ENCODE peak calls at places on chromosomes 2 and 18, in five cellular contexts. K, L, M, J and P are unnamed samples.

GRCh38 chr18:22838221-22838620 is 94.9 kb upstream of the RBBP8 start:
- DNase-seq in M (no peak), K (no peak), L (no peak), J (no peak), P (no peak)

GRCh38 chr2:27798948-27799645 is 27.6 kb downstream of the MRPL33 start:
- DNase-seq in K (peak; percentile 100), M (no peak), J (no peak), L (peak; percentile 64), P (no peak)

GRCh38 chr18:61639886-61640285 is 252.9 kb downstream of the RNF152 start:
- DNase-seq in L (no peak), K (no peak), M (no peak), J (no peak), P (no peak)

GRCh38 chr2:187003038-187003543 is 154.1 kb upstream of the ZSWIM2 start:
- DNase-seq in L (no peak), K (no peak), M (no peak), J (no peak), P (no peak)

GRCh38 chr2:120497261-120497977 is 151.5 kb downstream of the INHBB start:
- DNase-seq in J (no peak), L (no peak), M (no peak), K (no peak), P (no peak)

GRCh38 chr18:32271649-32272324 is 81.9 kb downstream of the MEP1B start:
- DNase-seq in L (no peak), K (peak; percentile 13), M (peak; percentile 22), J (peak; percentile 10), P (no peak)

GRCh38 chr2:241886840-241887447 is 17.4 kb downstream of the RTP5 start:
- DNase-seq in M (no peak), L (no peak), J (no peak), K (no peak), P (no peak)

GRCh38 chr2:85924522-85924921 is 35.7 kb upstream of the ST3GAL5 start:
- DNase-seq in L (no peak), K (no peak), J (no peak), M (no peak), P (no peak)

GRCh38 chr2:160666019-160666676 is 172.5 kb upstream of the RBMS1 start:
- DNase-seq in K (peak; percentile 99), J (no peak), L (peak; percentile 96), M (no peak), P (no peak)

GRCh38 chr2:96993367-96993766 is 7.0 kb upstream of the FAM178B start:
- DNase-seq in L (no peak), J (no peak), M (no peak), K (no peak), P (no peak)